ENCODE peak calls at places on chromosomes 3 and 15, in eight cellular contexts. C, V, M, G, T, P, E and S are unnamed samples.

GRCh38 chr15:98421419-98422085 is 226.8 kb upstream of the IGF1R start:
- DNase-seq in C (peak; percentile 95), V (peak; percentile 84), M (peak; percentile 70), G (no peak), T (peak; percentile 67), P (peak; percentile 61), E (peak; percentile 48), S (peak; percentile 26)

GRCh38 chr3:37558580-37558979 is 303.1 kb upstream of the CTDSPL start:
- DNase-seq in C (no peak), V (no peak), M (no peak), G (no peak), T (no peak), P (no peak), E (no peak), S (no peak)

GRCh38 chr15:19987389-19988048 is 554.1 kb downstream of the GOLGA6L6 start:
- DNase-seq in C (no peak), V (no peak), M (no peak), G (no peak), T (peak; percentile 0), P (peak; percentile 46), E (no peak), S (peak; percentile 1)

GRCh38 chr15:67833504-67834248 is 6.2 kb downstream of the RNU6-1 start:
- DNase-seq in C (peak; percentile 78), V (peak; percentile 64), M (no peak), G (no peak), T (peak; percentile 81), P (peak; percentile 74), E (no peak), S (peak; percentile 64)

GRCh38 chr3:27633224-27633545 is 88.9 kb downstream of the EOMES start:
- DNase-seq in C (no peak), V (no peak), M (no peak), G (no peak), T (peak; percentile 5), P (no peak), E (peak; percentile 51), S (no peak)

GRCh38 chr15:92158426-92158825 is 235.3 kb upstream of the ST8SIA2 start:
- DNase-seq in C (no peak), V (no peak), M (no peak), G (peak; percentile 10), T (peak; percentile 94), P (peak; percentile 3), E (no peak), S (no peak)

GRCh38 chr3:161660706-161661105 is 164.1 kb downstream of the OTOL1 start:
- DNase-seq in C (no peak), V (no peak), M (no peak), G (no peak), T (peak; percentile 45), P (no peak), E (no peak), S (no peak)

GRCh38 chr3:110629917-110630316 is 441.7 kb upstream of the NECTIN3 start:
- DNase-seq in C (no peak), V (no peak), M (no peak), G (no peak), T (no peak), P (no peak), E (no peak), S (no peak)

DNA sequence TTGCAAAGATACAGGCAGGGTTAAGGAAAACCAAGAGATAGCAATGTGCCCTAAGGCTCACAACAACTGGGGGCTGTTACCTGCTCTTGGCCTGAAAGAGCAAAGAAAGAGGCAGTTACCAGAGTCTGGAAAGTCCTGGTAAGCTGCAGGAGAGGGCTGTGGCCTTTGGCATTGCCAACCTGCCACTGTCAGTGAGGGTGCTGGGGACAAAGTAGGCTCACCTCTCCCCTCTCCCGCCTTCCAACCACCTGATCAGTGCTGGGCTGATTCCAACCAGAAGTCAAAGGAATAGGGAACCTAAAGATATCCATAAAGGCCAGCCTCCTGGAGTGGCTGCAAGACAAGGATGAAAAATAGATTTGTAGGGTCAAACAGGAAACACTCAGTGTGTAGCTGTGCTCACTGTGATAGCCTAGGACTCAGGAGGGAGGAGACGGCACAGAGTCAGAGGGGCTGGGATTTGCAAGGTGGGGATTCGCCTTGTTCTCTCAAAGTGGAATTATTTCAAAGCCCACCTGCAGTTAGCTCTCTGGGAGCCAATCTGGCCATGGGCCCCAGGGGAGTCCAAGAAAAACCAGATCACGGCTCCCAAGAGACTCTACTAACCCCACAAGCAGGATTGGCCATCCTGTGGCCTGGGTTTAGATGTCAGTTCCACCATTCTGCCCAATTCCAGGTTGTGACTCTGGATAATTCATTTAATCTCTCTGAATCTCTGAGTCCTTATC is 204.0 kb upstream of the BCL6 start:
- DNase-seq in C (no peak), V (no peak), M (no peak), G (no peak), T (no peak), P (no peak), E (no peak), S (no peak)
- H3K4me1 ChIP-seq in C (no peaks in the 10 kb centered on the region), V (peaks cover 39% of the 10 kb centered on the region), M (no peaks in the 10 kb centered on the region), G (no peaks in the 10 kb centered on the region), T (no peaks in the 10 kb centered on the region), P (no peaks in the 10 kb centered on the region), E (no peaks in the 10 kb centered on the region), S (peaks cover 100% of the 10 kb centered on the region)

GRCh38 chr3:114718897-114719208 is 425.0 kb downstream of the TIGIT start:
- DNase-seq in C (no peak), V (no peak), M (no peak), G (no peak), T (no peak), P (no peak), E (no peak), S (no peak)
- H3K27ac ChIP-seq in C (peak overlapping the region; percentile 59), V (peak overlapping the region; percentile 48), M (no peak overlapping the region), G (no peak overlapping the region), T (no peak overlapping the region), P (no peak overlapping the region), E (peak overlapping the region; percentile 45), S (no peak overlapping the region)

DNA sequence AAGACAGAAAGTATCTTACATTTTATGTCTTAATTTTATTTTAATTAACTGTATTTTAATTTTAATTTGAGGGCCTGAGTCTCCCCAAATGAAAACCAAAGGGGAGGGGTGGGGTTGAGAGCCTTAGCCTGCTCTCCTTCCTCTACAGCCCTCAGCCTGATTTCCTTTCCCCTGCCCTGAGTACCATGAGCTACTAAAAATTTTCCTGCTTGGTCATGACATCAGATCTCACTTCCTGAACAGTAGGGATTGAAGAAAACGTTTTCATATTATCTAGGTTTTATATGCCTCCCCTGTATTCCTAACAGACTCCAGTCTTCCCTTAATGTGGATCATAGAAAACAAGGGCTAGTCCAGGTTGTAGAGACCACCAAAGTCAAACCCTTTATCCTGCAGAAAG is 133.9 kb downstream of the MYLK start:
- DNase-seq in C (no peak), V (no peak), M (no peak), G (no peak), T (no peak), P (no peak), E (no peak), S (no peak)
- H3K4me1 ChIP-seq in C (peaks cover 9% of the 10 kb centered on the region), V (no peaks in the 10 kb centered on the region), M (peaks cover 2% of the 10 kb centered on the region), G (peaks cover 23% of the 10 kb centered on the region), T (peaks cover 3% of the 10 kb centered on the region), P (no peaks in the 10 kb centered on the region), E (peaks cover 19% of the 10 kb centered on the region), S (no peaks in the 10 kb centered on the region)

GRCh38 chr15:71677352-71677751 is 133.0 kb upstream of the NR2E3 start:
- DNase-seq in C (no peak), V (no peak), M (no peak), G (no peak), T (no peak), P (no peak), E (no peak), S (no peak)

GRCh38 chr15:71679223-71680078 is 130.9 kb upstream of the NR2E3 start:
- DNase-seq in C (no peak), V (no peak), M (no peak), G (no peak), T (peak; percentile 37), P (no peak), E (no peak), S (no peak)

GRCh38 chr15:71677766-71678165 is 132.6 kb upstream of the NR2E3 start:
- DNase-seq in C (no peak), V (no peak), M (no peak), G (no peak), T (peak; percentile 61), P (no peak), E (no peak), S (no peak)

GRCh38 chr15:71680079-71680461 is 130.3 kb upstream of the NR2E3 start:
- DNase-seq in C (no peak), V (no peak), M (no peak), G (no peak), T (peak; percentile 72), P (no peak), E (no peak), S (no peak)

GRCh38 chr15:71678191-71678590 is 132.2 kb upstream of the NR2E3 start:
- DNase-seq in C (no peak), V (no peak), M (no peak), G (no peak), T (peak; percentile 27), P (no peak), E (no peak), S (no peak)
- H3K27ac ChIP-seq in C (no peak overlapping the region), V (no peak overlapping the region), M (no peak overlapping the region), G (no peak overlapping the region), T (peak overlapping the region; percentile 37), P (no peak overlapping the region), E (no peak overlapping the region), S (no peak overlapping the region)

GRCh38 chr3:52810923-52811322 is 16.3 kb downstream of the ITIH3 start:
- DNase-seq in C (no peak), V (no peak), M (no peak), G (no peak), T (no peak), P (no peak), E (no peak), S (no peak)

GRCh38 chr3:52811452-52812011 is 16.9 kb downstream of the ITIH3 start:
- DNase-seq in C (no peak), V (no peak), M (no peak), G (no peak), T (no peak), P (no peak), E (no peak), S (no peak)

GRCh38 chr3:52805270-52806039 is 10.9 kb downstream of the ITIH3 start:
- DNase-seq in C (no peak), V (no peak), M (no peak), G (no peak), T (no peak), P (no peak), E (no peak), S (no peak)

GRCh38 chr3:52809821-52810377 is 15.3 kb downstream of the ITIH3 start:
- DNase-seq in C (no peak), V (no peak), M (no peak), G (no peak), T (no peak), P (no peak), E (no peak), S (no peak)

GRCh38 chr3:52809149-52809548 is 14.6 kb downstream of the ITIH3 start:
- DNase-seq in C (no peak), V (no peak), M (no peak), G (no peak), T (no peak), P (no peak), E (no peak), S (no peak)
- H3K4me1 ChIP-seq in C (no peaks in the 10 kb centered on the region), V (no peaks in the 10 kb centered on the region), M (no peaks in the 10 kb centered on the region), G (no peaks in the 10 kb centered on the region), T (no peaks in the 10 kb centered on the region), P (no peaks in the 10 kb centered on the region), E (no peaks in the 10 kb centered on the region), S (no peaks in the 10 kb centered on the region)